ENCODE peak calls at places on chromosomes 1 and 21, in eight cellular contexts. P, W, G, H, F, D, O and Z are unnamed samples.
A peak's percentile ranks its signal among the peaks of the same experiment; 100 is the strongest.

GRCh38 chr1:119146466-119146865 is 6.0 kb upstream of the WARS2 start:
- DNase-seq in P (no peak), W (no peak), G (no peak), H (no peak), F (no peak), D (no peak), O (no peak), Z (no peak)

GRCh38 chr1:150895618-150896017 is 8.7 kb downstream of the CTXND2 start:
- DNase-seq in P (no peak), W (no peak), G (no peak), H (no peak), F (no peak), D (no peak), O (peak; percentile 83), Z (peak; percentile 69)

GRCh38 chr1:219514728-219515127 is 98.2 kb downstream of the ZC3H11B start:
- DNase-seq in P (no peak), W (no peak), G (no peak), H (no peak), F (no peak), D (no peak), O (no peak), Z (no peak)

GRCh38 chr1:231020139-231020601 is 19.9 kb downstream of the FAM89A start:
- DNase-seq in P (no peak), W (no peak), G (no peak), H (no peak), F (no peak), D (no peak), O (peak; percentile 78), Z (peak; percentile 69)

GRCh38 chr1:177131723-177132122 is 32.8 kb downstream of the ASTN1 start:
- DNase-seq in P (no peak), W (no peak), G (no peak), H (no peak), F (no peak), D (no peak), O (no peak), Z (no peak)

GRCh38 chr21:14850394-14850793 is 214.4 kb downstream of the NRIP1 start:
- DNase-seq in P (no peak), W (no peak), G (no peak), H (no peak), F (no peak), D (no peak), O (no peak), Z (no peak)

GRCh38 chr1:109658533-109659051 is 2.7 kb downstream of the GSTM4 start:
- DNase-seq in P (no peak), W (no peak), G (no peak), H (no peak), F (no peak), D (no peak), O (no peak), Z (no peak)

GRCh38 chr1:226943156-226943555 is 3.1 kb downstream of the COQ8A start:
- DNase-seq in P (no peak), W (no peak), G (peak; percentile 25), H (no peak), F (no peak), D (no peak), O (no peak), Z (no peak)

GRCh38 chr1:226546926-226547325 is 1.6 kb upstream of the STUM start:
- DNase-seq in P (no peak), W (no peak), G (no peak), H (no peak), F (no peak), D (no peak), O (no peak), Z (no peak)

GRCh38 chr1:50423670-50424000 is 392 bp upstream of the DMRTA2 start:
- DNase-seq in P (peak; percentile 33), W (peak; percentile 68), G (no peak), H (peak; percentile 64), F (no peak), D (no peak), O (peak; percentile 49), Z (no peak)

GRCh38 chr1:156551866-156552265 is 20.5 kb downstream of the IQGAP3 start:
- DNase-seq in P (no peak), W (peak; percentile 86), G (no peak), H (no peak), F (no peak), D (peak; percentile 14), O (peak; percentile 81), Z (peak; percentile 88)

GRCh38 chr21:41403331-41403730 is 22.7 kb upstream of the MX1 start:
- DNase-seq in P (no peak), W (no peak), G (no peak), H (peak; percentile 35), F (no peak), D (no peak), O (no peak), Z (no peak)

GRCh38 chr1:65265296-65266271 is 43.8 kb upstream of the DNAJC6 start:
- DNase-seq in P (peak; percentile 9), W (no peak), G (peak; percentile 39), H (peak; percentile 73), F (peak; percentile 43), D (no peak), O (no peak), Z (no peak)

GRCh38 chr21:24076179-24076578 is 1531.1 kb downstream of the MRPL39 start:
- DNase-seq in P (no peak), W (no peak), G (no peak), H (no peak), F (no peak), D (no peak), O (no peak), Z (no peak)

GRCh38 chr1:24929876-24930702 is at the start of gene RUNX3:
- DNase-seq in P (peak; percentile 58), W (no peak), G (no peak), H (peak; percentile 95), F (peak; percentile 94), D (no peak), O (no peak), Z (peak; percentile 55)

GRCh38 chr1:7623886-7624285 is 147.2 kb upstream of the VAMP3 start:
- DNase-seq in P (no peak), W (no peak), G (no peak), H (no peak), F (no peak), D (no peak), O (no peak), Z (no peak)

GRCh38 chr1:203860396-203860951 is 925 bp upstream of the SNRPE start:
- DNase-seq in P (peak; percentile 50), W (no peak), G (peak; percentile 27), H (no peak), F (no peak), D (no peak), O (peak; percentile 73), Z (peak; percentile 12)

GRCh38 chr21:41701749-41702148 is 65.1 kb downstream of the RIPK4 start:
- DNase-seq in P (no peak), W (no peak), G (no peak), H (no peak), F (no peak), D (no peak), O (no peak), Z (peak; percentile 12)

GRCh38 chr1:67942269-67942668 is 108.2 kb downstream of the DIRAS3 start:
- DNase-seq in P (no peak), W (no peak), G (no peak), H (no peak), F (no peak), D (no peak), O (no peak), Z (no peak)

GRCh38 chr1:28323720-28324119 is 5.1 kb upstream of the MED18 start:
- DNase-seq in P (no peak), W (no peak), G (no peak), H (no peak), F (no peak), D (no peak), O (no peak), Z (no peak)

GRCh38 chr1:193767891-193768290 is 581.5 kb upstream of the B3GALT2 start:
- DNase-seq in P (no peak), W (no peak), G (no peak), H (no peak), F (no peak), D (no peak), O (no peak), Z (no peak)

GRCh38 chr1:226390681-226391080 is 17.2 kb downstream of the PARP1 start:
- DNase-seq in P (no peak), W (no peak), G (no peak), H (no peak), F (no peak), D (no peak), O (no peak), Z (no peak)

GRCh38 chr21:45325206-45326168 is 37.8 kb upstream of the POFUT2 start:
- DNase-seq in P (no peak), W (no peak), G (no peak), H (no peak), F (no peak), D (no peak), O (no peak), Z (no peak)

GRCh38 chr1:85282424-85282823 is 6.0 kb upstream of the BCL10 start:
- DNase-seq in P (no peak), W (no peak), G (no peak), H (no peak), F (no peak), D (no peak), O (no peak), Z (no peak)

GRCh38 chr1:231866392-231867331 is 240.1 kb downstream of the DISC1 start:
- DNase-seq in P (peak; percentile 58), W (no peak), G (peak; percentile 21), H (peak; percentile 76), F (peak; percentile 58), D (no peak), O (peak; percentile 71), Z (peak; percentile 27)

GRCh38 chr1:206700445-206701036 is 15.8 kb downstream of the MAPKAPK2 start:
- DNase-seq in P (no peak), W (no peak), G (no peak), H (no peak), F (no peak), D (no peak), O (no peak), Z (no peak)

GRCh38 chr1:22196041-22196440 is 53.1 kb upstream of the WNT4 start:
- DNase-seq in P (no peak), W (no peak), G (no peak), H (no peak), F (no peak), D (no peak), O (no peak), Z (no peak)

GRCh38 chr1:235917267-235917811 is 50.6 kb upstream of the LYST start:
- DNase-seq in P (peak; percentile 56), W (peak; percentile 66), G (peak; percentile 100), H (peak; percentile 73), F (peak; percentile 51), D (peak; percentile 100), O (peak; percentile 100), Z (peak; percentile 100)

GRCh38 chr1:15062479-15063099 is 91.0 kb upstream of the TMEM51 start:
- DNase-seq in P (peak; percentile 29), W (no peak), G (no peak), H (no peak), F (no peak), D (no peak), O (no peak), Z (peak; percentile 24)

GRCh38 chr1:33178836-33179439 is 2.9 kb downstream of the TRIM62 start:
- DNase-seq in P (no peak), W (no peak), G (no peak), H (peak; percentile 52), F (no peak), D (no peak), O (no peak), Z (no peak)

GRCh38 chr1:235941852-235942624 is 75.3 kb upstream of the LYST start:
- DNase-seq in P (no peak), W (no peak), G (no peak), H (no peak), F (no peak), D (no peak), O (no peak), Z (no peak)

GRCh38 chr1:118983558-118984021 is 4.6 kb downstream of the TBX15 start:
- DNase-seq in P (no peak), W (no peak), G (no peak), H (no peak), F (no peak), D (no peak), O (no peak), Z (no peak)